ENCODE peak calls at places on chromosomes 13 and 19, in six cellular contexts. R is dorsolateral prefrontal cortex, Z is coronary artery, X is MM.1S, O is left ventricle myocardium inferior, C is DND-41. D is an unnamed sample.

GRCh38 chr19:7106711-7107657 is 37.5 kb downstream of the ZNF557 start:
- DNase-seq in R (no peak), Z (no peak), X (no peak), O (no peak), C (no peak), D (no peak)

GRCh38 chr13:25187596-25187995 is 15.5 kb upstream of the AMER2 start:
- DNase-seq in R (no peak), Z (no peak), X (no peak), O (no peak), C (no peak), D (no peak)

GRCh38 chr19:19900574-19901444 is at the start of gene ZNF93:
- DNase-seq in R (peak; percentile 95), Z (peak; percentile 96), X (peak; percentile 98), O (peak; percentile 94), C (peak; percentile 97), D (peak; percentile 99)

GRCh38 chr13:47168086-47168485 is 271.2 kb upstream of the HTR2A start:
- DNase-seq in R (no peak), Z (no peak), X (no peak), O (no peak), C (no peak), D (no peak)

GRCh38 chr13:59856281-59856810 is 307.4 kb downstream of the DIAPH3 start:
- DNase-seq in R (no peak), Z (no peak), X (no peak), O (no peak), C (no peak), D (no peak)

GRCh38 chr13:38872693-38873092 is 117.9 kb downstream of the STOML3 start:
- DNase-seq in R (peak; percentile 43), Z (no peak), X (peak; percentile 73), O (no peak), C (peak; percentile 18), D (peak; percentile 79)

GRCh38 chr19:16764793-16765433 is 45.3 kb downstream of the NWD1 start:
- DNase-seq in R (no peak), Z (no peak), X (no peak), O (no peak), C (no peak), D (no peak)

GRCh38 chr13:114093118-114093517 is 39.3 kb downstream of the RASA3 start:
- DNase-seq in R (no peak), Z (no peak), X (no peak), O (no peak), C (no peak), D (no peak)

GRCh38 chr19:7894612-7895309 is 6.5 kb downstream of the LRRC8E start:
- DNase-seq in R (no peak), Z (no peak), X (no peak), O (no peak), C (no peak), D (no peak)

GRCh38 chr19:55487884-55488687 is at the start of gene SSC5D:
- DNase-seq in R (no peak), Z (no peak), X (no peak), O (no peak), C (no peak), D (peak; percentile 50)

GRCh38 chr13:51717786-51718398 is 86.1 kb downstream of the DHRS12 start:
- DNase-seq in R (no peak), Z (no peak), X (no peak), O (no peak), C (no peak), D (no peak)

GRCh38 chr13:75421133-75421532 is 60.8 kb downstream of the TBC1D4 start:
- DNase-seq in R (no peak), Z (no peak), X (no peak), O (no peak), C (no peak), D (no peak)

GRCh38 chr19:7191946-7192691 is 102.1 kb downstream of the INSR start:
- DNase-seq in R (no peak), Z (no peak), X (peak; percentile 86), O (no peak), C (peak; percentile 64), D (no peak)

GRCh38 chr19:35006999-35007365 is 6.9 kb downstream of the GRAMD1A start:
- DNase-seq in R (no peak), Z (no peak), X (no peak), O (no peak), C (no peak), D (no peak)

GRCh38 chr19:50658438-50659317 is 9.4 kb downstream of the C19orf81 start:
- DNase-seq in R (peak; percentile 85), Z (no peak), X (no peak), O (peak; percentile 51), C (peak; percentile 79), D (no peak)

GRCh38 chr19:49890349-49891311 is 6.1 kb downstream of the IL4I1 start:
- DNase-seq in R (no peak), Z (no peak), X (peak; percentile 56), O (no peak), C (peak; percentile 35), D (peak; percentile 92)

GRCh38 chr13:108895220-108895704 is 265.9 kb downstream of the MYO16 start:
- DNase-seq in R (no peak), Z (no peak), X (peak; percentile 68), O (no peak), C (no peak), D (peak; percentile 79)

GRCh38 chr13:26062853-26063444 is 11.1 kb upstream of the SHISA2 start:
- DNase-seq in R (no peak), Z (no peak), X (peak; percentile 44), O (no peak), C (peak; percentile 72), D (peak; percentile 78)

GRCh38 chr13:42405665-42406390 is 133.9 kb downstream of the AKAP11 start:
- DNase-seq in R (no peak), Z (no peak), X (no peak), O (no peak), C (no peak), D (no peak)

GRCh38 chr19:13150919-13151604 is 851 bp downstream of the IER2 start:
- DNase-seq in R (no peak), Z (peak; percentile 87), X (no peak), O (peak; percentile 47), C (peak; percentile 54), D (peak; percentile 60)

GRCh38 chr19:7833225-7834156 is 3.5 kb downstream of the EVI5L start:
- DNase-seq in R (no peak), Z (no peak), X (no peak), O (peak; percentile 82), C (no peak), D (no peak)

GRCh38 chr13:33932765-33933406 is 114.9 kb downstream of the RFC3 start:
- DNase-seq in R (no peak), Z (no peak), X (no peak), O (no peak), C (no peak), D (no peak)

GRCh38 chr13:33934936-33935510 is 117.1 kb downstream of the RFC3 start:
- DNase-seq in R (no peak), Z (no peak), X (no peak), O (no peak), C (no peak), D (no peak)

GRCh38 chr13:33935969-33936368 is 118.0 kb downstream of the RFC3 start:
- DNase-seq in R (no peak), Z (no peak), X (no peak), O (no peak), C (no peak), D (no peak)

GRCh38 chr13:33934343-33934742 is 116.4 kb downstream of the RFC3 start:
- DNase-seq in R (no peak), Z (no peak), X (no peak), O (no peak), C (no peak), D (no peak)

GRCh38 chr13:33933810-33934209 is 115.9 kb downstream of the RFC3 start:
- DNase-seq in R (no peak), Z (no peak), X (no peak), O (no peak), C (no peak), D (no peak)
- H3K27ac ChIP-seq in R (no peak overlapping the region), Z (no peak overlapping the region), X (no peak overlapping the region), O (no peak overlapping the region), C (no peak overlapping the region), D (no peak overlapping the region)

GRCh38 chr13:98678741-98679140 is 73.7 kb downstream of the SLC15A1 start:
- DNase-seq in R (no peak), Z (no peak), X (no peak), O (no peak), C (no peak), D (no peak)
- H3K27ac ChIP-seq in R (no peak overlapping the region), Z (no peak overlapping the region), X (no peak overlapping the region), O (no peak overlapping the region), C (no peak overlapping the region), D (no peak overlapping the region)

DNA sequence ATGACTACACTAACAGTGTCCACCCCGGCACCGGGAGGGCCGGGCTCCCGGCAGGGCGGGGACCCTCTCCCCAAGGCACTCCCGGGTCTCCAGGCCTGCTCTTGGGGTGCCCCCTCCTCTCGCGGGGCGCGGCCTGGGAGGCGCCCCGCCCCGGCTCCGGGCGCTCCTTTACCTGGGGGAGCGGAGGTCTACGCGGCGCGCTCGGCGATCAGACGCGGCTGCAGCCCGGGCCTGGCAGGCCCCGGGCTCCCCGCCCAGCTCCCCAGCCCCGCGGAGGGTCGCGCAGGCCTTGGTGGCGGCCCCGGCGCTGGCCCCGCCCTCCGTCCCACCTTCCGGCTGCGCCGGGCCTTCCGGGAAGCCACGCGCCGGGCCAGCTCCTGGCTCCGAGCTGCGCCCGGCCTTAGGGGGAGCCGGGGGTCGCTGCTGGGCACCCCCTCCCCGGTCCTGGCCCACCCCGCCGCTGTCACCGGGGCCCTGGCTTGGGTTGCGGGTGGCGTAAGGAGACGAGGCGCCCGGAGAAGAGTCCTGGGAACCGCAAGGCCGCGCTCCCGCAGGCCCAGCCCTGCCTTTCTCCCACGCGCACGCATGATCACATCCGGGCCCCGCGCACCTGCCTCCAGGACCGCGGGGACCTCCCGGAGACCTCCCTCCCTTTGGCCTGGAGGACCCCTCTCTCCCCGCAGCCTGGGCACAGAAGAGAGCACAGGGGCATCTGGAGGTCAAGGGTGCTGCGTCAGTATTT is at the start of gene C19orf12:
- DNase-seq in R (peak; percentile 60), Z (no peak), X (peak; percentile 61), O (peak; percentile 64), C (peak; percentile 70), D (peak; percentile 88)
- H3K27ac ChIP-seq in R (peak within 1 kb of the TSS; percentile 95), Z (peak within 1 kb of the TSS; percentile 85), X (peak within 1 kb of the TSS; percentile 55), O (peak within 1 kb of the TSS; percentile 91), C (peak within 1 kb of the TSS; percentile 84), D (peak within 1 kb of the TSS; percentile 75)

GRCh38 chr19:5934779-5935472 is 20.9 kb downstream of the CAPS start:
- DNase-seq in R (no peak), Z (no peak), X (no peak), O (peak; percentile 40), C (no peak), D (no peak)
- H3K27ac ChIP-seq in R (peak overlapping the region; percentile 59), Z (no peak overlapping the region), X (no peak overlapping the region), O (peak overlapping the region; percentile 60), C (no peak overlapping the region), D (no peak overlapping the region)

DNA sequence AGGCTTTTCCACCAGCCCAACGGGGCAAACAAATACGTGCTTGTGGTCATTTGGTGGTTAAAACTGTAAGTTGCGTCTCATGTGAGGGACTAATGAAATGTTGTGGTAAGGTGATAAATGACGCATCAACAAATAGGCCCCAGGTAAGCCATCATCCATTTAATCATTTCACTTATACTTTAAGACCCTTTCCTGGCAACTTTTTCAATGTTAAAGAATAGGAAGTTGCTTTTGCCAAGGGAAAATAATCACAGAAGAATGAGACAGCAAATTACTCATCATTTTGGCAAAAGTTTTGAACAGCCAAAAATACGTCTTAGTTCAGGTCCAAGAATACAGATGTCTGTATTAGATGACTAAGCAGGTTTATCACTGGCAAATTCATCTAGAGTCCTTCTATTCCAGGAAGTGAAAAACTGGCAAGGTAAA is 660.4 kb downstream of the SLITRK1 start:
- DNase-seq in R (no peak), Z (no peak), X (peak; percentile 76), O (no peak), C (no peak), D (no peak)
- H3K27ac ChIP-seq in R (no peak overlapping the region), Z (no peak overlapping the region), X (peak overlapping the region; percentile 85), O (no peak overlapping the region), C (no peak overlapping the region), D (no peak overlapping the region)

D was measured in Karpas-422.